ENCODE peak calls at places on chromosomes 16 and 17, in ten cellular contexts. E is Karpas-422; T is Caco-2; M is small intestine; Z is IMR-90; N is mammary epithelial cell; W is cardiac muscle cell; B is heart left ventricle; A is naive thymus-derived CD4-positive, alpha-beta T cell; H is psoas muscle. O is an unnamed sample. For H3K9me3 and H3K27me3, the result is how much of the 10 kb centered on the place peaks cover.

GRCh38 chr17:17364338-17364667 is 61.1 kb downstream of the NT5M start:
- DNase-seq in E (no peak), T (no peak), M (no peak), Z (no peak), N (no peak), W (no peak), B (no peak), A (no peak), H (no peak), O (no peak)

GRCh38 chr16:73015612-73016487 is 32.1 kb downstream of the ZFHX3 start:
- DNase-seq in E (no peak), T (no peak), M (peak), Z (no peak), N (peak), W (no peak), B (no peak), A (no peak), H (no peak), O (no peak)

GRCh38 chr16:50838165-50838564 is 96.3 kb downstream of the CYLD start:
- DNase-seq in E (no peak), T (no peak), M (no peak), Z (no peak), N (peak), W (peak), B (no peak), A (no peak), H (no peak), O (no peak)

GRCh38 chr16:3113765-3114479 is 1.5 kb downstream of the ZNF205 start:
- DNase-seq in E (no peak), T (no peak), M (no peak), Z (peak), N (no peak), W (no peak), B (no peak), A (no peak), H (no peak), O (peak)

GRCh38 chr16:22139732-22140131 is 22.6 kb upstream of the SDR42E2 start:
- DNase-seq in E (no peak), T (no peak), M (no peak), Z (no peak), N (no peak), W (no peak), B (no peak), A (no peak), H (no peak), O (no peak)

GRCh38 chr16:86029131-86029741 is 130.3 kb downstream of the IRF8 start:
- DNase-seq in E (no peak), T (no peak), M (peak), Z (peak), N (no peak), W (peak), B (peak), A (no peak), H (peak), O (no peak)

GRCh38 chr17:59513934-59514841 is 51.2 kb upstream of the DHX40 start:
- DNase-seq in E (no peak), T (no peak), M (peak), Z (peak), N (peak), W (peak), B (peak), A (no peak), H (peak), O (peak)

GRCh38 chr17:73703216-73703615 is 59.0 kb upstream of the SDK2 start:
- DNase-seq in E (no peak), T (no peak), M (no peak), Z (no peak), N (no peak), W (no peak), B (no peak), A (no peak), H (no peak), O (no peak)

GRCh38 chr17:41823580-41823979 is 10.8 kb downstream of the FKBP10 start:
- DNase-seq in E (no peak), T (no peak), M (no peak), Z (no peak), N (no peak), W (no peak), B (no peak), A (no peak), H (peak), O (no peak)

GRCh38 chr16:81551821-81552304 is 107.3 kb downstream of the CMIP start:
- DNase-seq in E (no peak), T (no peak), M (no peak), Z (peak), N (no peak), W (peak), B (peak), A (no peak), H (no peak), O (no peak)

GRCh38 chr16:89246903-89247733 is 29.6 kb downstream of the ZNF778 start:
- DNase-seq in E (peak), T (peak), M (peak), Z (peak), N (peak), W (peak), B (peak), A (peak), H (peak), O (peak)

GRCh38 chr16:1941162-1941923 is 1.7 kb downstream of the MSRB1 start:
- DNase-seq in E (no peak), T (peak), M (no peak), Z (no peak), N (no peak), W (peak), B (no peak), A (no peak), H (peak), O (peak)

GRCh38 chr17:28864991-28865849 is 10.4 kb downstream of the ERAL1 start:
- DNase-seq in E (no peak), T (peak), M (peak), Z (no peak), N (no peak), W (peak), B (no peak), A (no peak), H (no peak), O (no peak)

GRCh38 chr16:31455601-31456314 is 3.5 kb upstream of the ARMC5 start:
- DNase-seq in E (peak), T (no peak), M (no peak), Z (no peak), N (no peak), W (peak), B (no peak), A (no peak), H (peak), O (no peak)

GRCh38 chr17:42372142-42372541 is 16.1 kb downstream of the STAT3 start:
- DNase-seq in E (no peak), T (no peak), M (no peak), Z (no peak), N (no peak), W (no peak), B (no peak), A (no peak), H (no peak), O (no peak)

GRCh38 chr17:5042152-5043022 is 7.2 kb upstream of the SLC52A1 start:
- DNase-seq in E (no peak), T (no peak), M (peak), Z (no peak), N (no peak), W (no peak), B (no peak), A (no peak), H (no peak), O (no peak)

GRCh38 chr17:60901806-60902205 is 224.2 kb downstream of the BCAS3 start:
- DNase-seq in E (no peak), T (no peak), M (no peak), Z (peak), N (peak), W (peak), B (no peak), A (no peak), H (no peak), O (no peak)

GRCh38 chr16:88287219-88287618 is 95.5 kb upstream of the ZNF469 start:
- DNase-seq in E (peak), T (peak), M (peak), Z (no peak), N (no peak), W (no peak), B (no peak), A (no peak), H (peak), O (no peak)

GRCh38 chr16:14249291-14250032 is 178.3 kb downstream of the MRTFB start:
- DNase-seq in E (peak), T (peak), M (peak), Z (peak), N (peak), W (peak), B (no peak), A (peak), H (no peak), O (peak)

GRCh38 chr17:49926886-49927285 is 42.1 kb upstream of the DLX4 start:
- DNase-seq in E (no peak), T (no peak), M (no peak), Z (no peak), N (no peak), W (peak), B (peak), A (no peak), H (peak), O (peak)

GRCh38 chr17:29909604-29910003 is 20.4 kb downstream of the SSH2 start:
- DNase-seq in E (no peak), T (no peak), M (no peak), Z (peak), N (peak), W (no peak), B (no peak), A (no peak), H (no peak), O (no peak)

GRCh38 chr17:69820881-69821473 is 254.0 kb upstream of the KCNJ16 start:
- DNase-seq in E (no peak), T (no peak), M (no peak), Z (no peak), N (no peak), W (no peak), B (no peak), A (no peak), H (no peak), O (no peak)
- H3K9me3 ChIP-seq in E (under half), T (under half), M (under half), Z (under half), N (under half), W (under half), B (under half), A (under half), H (under half), O (under half)

DNA sequence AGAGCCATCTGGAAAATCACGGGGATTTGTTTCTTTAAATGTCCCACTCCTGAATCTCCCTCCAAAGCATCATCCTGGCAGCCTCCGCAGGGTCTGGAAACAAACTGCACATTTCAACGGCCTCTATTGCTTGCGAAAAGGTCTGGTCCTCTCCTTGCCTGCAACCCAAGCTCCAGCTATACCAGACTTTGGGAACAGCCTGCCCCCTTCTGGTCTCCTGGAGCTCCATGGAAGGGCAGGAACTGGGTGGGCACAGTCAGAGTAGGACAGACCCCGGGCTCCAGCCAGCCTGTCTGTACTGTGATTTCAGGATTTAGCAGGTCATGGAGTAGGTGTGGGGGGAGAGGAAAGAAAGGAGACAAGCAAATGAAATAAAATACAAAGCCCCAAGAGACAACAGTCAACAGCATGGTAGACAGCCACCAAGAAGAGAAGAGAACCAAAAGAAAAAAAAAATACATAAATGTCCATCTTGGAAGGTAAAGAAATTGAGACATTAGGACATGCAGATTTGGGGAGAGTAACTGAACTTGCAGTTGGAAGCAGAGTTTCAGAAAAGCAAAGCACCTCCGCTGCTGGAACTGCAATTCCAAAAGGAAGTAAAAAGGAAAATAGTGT is 2.7 kb downstream of the XYLT1 start:
- DNase-seq in E (peak), T (peak), M (peak), Z (peak), N (peak), W (peak), B (peak), A (no peak), H (peak), O (peak)
- H3K4me3 ChIP-seq in E (peak), T (no peak), M (no peak), Z (no peak), N (no peak), W (no peak), B (no peak), A (peak), H (peak), O (no peak)

DNA sequence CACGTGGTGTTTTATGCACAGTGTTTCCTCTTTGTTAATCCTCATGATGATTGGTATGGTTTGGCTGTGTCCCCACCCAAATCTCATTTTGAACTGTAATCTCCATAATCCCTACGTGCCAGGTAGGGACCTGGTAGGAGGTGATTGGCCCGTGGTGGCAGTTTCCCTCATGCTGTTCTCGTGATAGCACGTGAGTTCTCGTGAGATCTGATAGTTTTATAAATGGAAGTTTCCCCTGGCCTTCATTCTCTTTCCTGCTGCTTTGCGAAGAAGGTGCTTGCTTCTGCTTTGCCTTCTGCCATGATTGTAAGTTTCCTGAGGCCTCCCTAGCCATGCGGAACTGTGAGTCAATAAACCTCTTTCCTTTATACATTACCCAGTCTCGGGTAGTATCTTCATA is 115.8 kb downstream of the WWOX start:
- DNase-seq in E (no peak), T (no peak), M (no peak), Z (no peak), N (no peak), W (no peak), B (no peak), A (no peak), H (no peak), O (no peak)
- H3K27me3 ChIP-seq in E (under half), T (under half), M (under half), Z (under half), N (under half), W (under half), B (under half), A (under half), H (under half), O (under half)

GRCh38 chr17:68731465-68731864 is 130.3 kb upstream of the FAM20A start:
- DNase-seq in E (no peak), T (no peak), M (no peak), Z (no peak), N (no peak), W (no peak), B (no peak), A (no peak), H (no peak), O (no peak)
- H3K9me3 ChIP-seq in E (under half), T (under half), M (under half), Z (under half), N (under half), W (under half), B (under half), A (under half), H (under half), O (under half)

GRCh38 chr17:81819648-81820171 is 13.4 kb downstream of the MCRIP1 start:
- DNase-seq in E (no peak), T (no peak), M (no peak), Z (no peak), N (no peak), W (no peak), B (no peak), A (no peak), H (no peak), O (no peak)

GRCh38 chr17:81822996-81823799 is 9.9 kb downstream of the MCRIP1 start:
- DNase-seq in E (no peak), T (no peak), M (no peak), Z (no peak), N (no peak), W (no peak), B (no peak), A (no peak), H (no peak), O (no peak)

GRCh38 chr17:81821147-81821546 is 11.9 kb downstream of the MCRIP1 start:
- DNase-seq in E (no peak), T (no peak), M (no peak), Z (no peak), N (no peak), W (no peak), B (no peak), A (no peak), H (no peak), O (no peak)

GRCh38 chr17:81822312-81822637 is 10.8 kb downstream of the MCRIP1 start:
- DNase-seq in E (no peak), T (no peak), M (no peak), Z (no peak), N (no peak), W (no peak), B (no peak), A (no peak), H (no peak), O (no peak)

DNA sequence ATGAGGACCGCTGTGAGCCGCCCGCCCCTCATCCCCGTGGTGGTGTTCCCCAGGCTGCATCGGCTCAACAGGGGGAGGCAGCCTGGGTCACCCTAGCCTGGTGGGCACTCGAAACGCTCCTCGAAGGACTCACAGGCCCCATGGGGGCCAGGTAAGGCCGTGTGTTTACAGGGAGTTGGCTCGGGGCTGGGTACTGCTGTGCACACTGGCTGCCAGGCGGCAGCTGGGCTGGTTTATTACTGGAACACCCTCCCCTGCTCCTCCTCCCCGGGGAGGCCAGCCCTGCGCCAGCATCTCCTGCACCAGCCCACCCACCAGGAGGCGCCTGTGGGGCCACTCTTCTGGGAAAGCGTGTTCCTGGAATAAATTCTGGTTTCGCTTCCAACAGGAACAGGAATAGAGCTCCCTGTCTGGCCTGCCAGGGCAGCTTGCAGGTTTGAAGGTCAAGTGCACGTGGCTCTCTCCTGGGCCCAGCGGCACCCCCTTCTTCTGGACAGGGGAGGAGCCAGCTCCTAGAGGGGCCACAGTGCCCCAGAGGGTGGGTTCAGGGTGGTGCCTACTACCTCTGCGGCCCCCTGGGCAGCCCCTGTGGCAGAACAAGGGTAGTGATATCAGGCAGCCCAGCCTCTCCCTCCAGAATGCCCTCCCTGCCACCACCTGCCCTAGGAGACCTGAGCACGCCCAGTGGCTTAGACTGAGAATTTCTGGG is 11.3 kb downstream of the MCRIP1 start:
- DNase-seq in E (no peak), T (peak), M (peak), Z (peak), N (peak), W (peak), B (peak), A (no peak), H (peak), O (peak)
- H3K4me3 ChIP-seq in E (no peak), T (no peak), M (no peak), Z (no peak), N (no peak), W (no peak), B (no peak), A (no peak), H (peak), O (no peak)

DNA sequence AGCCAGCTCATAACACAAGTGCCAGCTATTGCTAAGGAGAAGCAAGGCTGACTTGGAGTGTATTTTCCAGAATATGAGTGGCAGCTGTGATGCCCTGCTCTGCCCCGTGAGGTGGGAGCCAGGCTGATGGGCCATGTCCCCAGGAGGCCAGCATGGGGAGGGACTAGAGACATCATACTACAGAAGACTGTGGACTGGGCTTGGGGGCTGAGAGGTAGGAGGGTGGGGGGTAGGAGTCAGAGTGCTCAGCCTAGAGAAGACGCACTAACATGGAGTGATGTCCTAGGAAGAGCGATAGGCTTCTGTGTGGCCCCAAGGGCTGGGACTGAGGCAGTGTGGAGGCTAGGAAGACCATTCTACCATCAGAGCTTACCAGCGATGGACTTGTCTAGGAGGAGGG is 143.7 kb downstream of the WSCD1 start:
- DNase-seq in E (no peak), T (no peak), M (no peak), Z (no peak), N (no peak), W (no peak), B (no peak), A (no peak), H (no peak), O (no peak)
- H3K27me3 ChIP-seq in E (under half), T (under half), M (under half), Z (under half), N (under half), W (under half), B (under half), A (under half), H (under half), O (under half)

GRCh38 chr16:35745821-35746248 is 2286.4 kb downstream of the TP53TG3F start:
- DNase-seq in E (no peak), T (no peak), M (peak), Z (no peak), N (no peak), W (no peak), B (no peak), A (no peak), H (no peak), O (no peak)
- H3K9me3 ChIP-seq in E (under half), T (under half), M (under half), Z (under half), N (under half), W (under half), B (under half), A (half or more), H (under half), O (under half)

O was measured in MG63.